ENCODE peak calls at places on chromosomes 13 and 19, in eight cellular contexts. L, P, Y, U, Z, C, A and Q are unnamed samples. For H3K27me3, the result is how much of the 10 kb centered on the place peaks cover.

GRCh38 chr13:40611635-40612422 is 54.6 kb downstream of the FOXO1 start:
- DNase-seq in L (no peak), P (no peak), Y (no peak), U (no peak), Z (peak), C (no peak), A (no peak), Q (no peak)

GRCh38 chr19:43470288-43470687 is 4.9 kb upstream of the LYPD3 start:
- DNase-seq in L (peak), P (no peak), Y (no peak), U (peak), Z (peak), C (peak), A (peak), Q (no peak)

GRCh38 chr13:98575009-98575866 is 1.7 kb downstream of the STK24 start:
- DNase-seq in L (peak), P (no peak), Y (no peak), U (no peak), Z (no peak), C (no peak), A (peak), Q (peak)

GRCh38 chr13:75091707-75092106 is 390.3 kb downstream of the TBC1D4 start:
- DNase-seq in L (no peak), P (no peak), Y (no peak), U (no peak), Z (peak), C (no peak), A (no peak), Q (no peak)

GRCh38 chr13:79393564-79394249 is 12.3 kb downstream of the RBM26 start:
- DNase-seq in L (no peak), P (no peak), Y (no peak), U (peak), Z (peak), C (peak), A (no peak), Q (peak)

GRCh38 chr19:15227261-15227660 is 5.0 kb downstream of the EPHX3 start:
- DNase-seq in L (no peak), P (no peak), Y (no peak), U (no peak), Z (no peak), C (no peak), A (no peak), Q (no peak)

GRCh38 chr13:48066310-48066989 is 28.5 kb downstream of the MED4 start:
- DNase-seq in L (peak), P (no peak), Y (no peak), U (no peak), Z (no peak), C (peak), A (no peak), Q (peak)

GRCh38 chr19:50703915-50704548 is 15.6 kb downstream of the SHANK1 start:
- DNase-seq in L (no peak), P (peak), Y (no peak), U (no peak), Z (peak), C (no peak), A (no peak), Q (peak)

GRCh38 chr19:41225238-41226052 is 6.4 kb downstream of the AXL start:
- DNase-seq in L (peak), P (peak), Y (peak), U (peak), Z (no peak), C (peak), A (peak), Q (peak)

GRCh38 chr19:7862413-7862951 is 11.7 kb downstream of the PRR36 start:
- DNase-seq in L (peak), P (peak), Y (peak), U (peak), Z (peak), C (peak), A (peak), Q (peak)

GRCh38 chr19:16442386-16443276 is 29.1 kb downstream of the EPS15L1 start:
- DNase-seq in L (no peak), P (no peak), Y (peak), U (no peak), Z (no peak), C (no peak), A (no peak), Q (peak)

GRCh38 chr19:47433121-47433520 is 13.8 kb upstream of the MEIS3 start:
- DNase-seq in L (no peak), P (no peak), Y (no peak), U (no peak), Z (no peak), C (no peak), A (no peak), Q (no peak)

GRCh38 chr19:42140125-42140754 is 8.0 kb upstream of the POU2F2 start:
- DNase-seq in L (peak), P (peak), Y (peak), U (no peak), Z (peak), C (no peak), A (peak), Q (peak)

GRCh38 chr19:11699931-11700794 is 38.6 kb downstream of the ZNF823 start:
- DNase-seq in L (peak), P (no peak), Y (no peak), U (no peak), Z (peak), C (no peak), A (peak), Q (peak)

GRCh38 chr13:66367356-66367755 is 862.8 kb downstream of the PCDH9 start:
- DNase-seq in L (no peak), P (no peak), Y (no peak), U (no peak), Z (no peak), C (no peak), A (peak), Q (no peak)

GRCh38 chr13:50643055-50643454 is 200.4 kb downstream of the DLEU7 start:
- DNase-seq in L (no peak), P (no peak), Y (no peak), U (no peak), Z (no peak), C (no peak), A (no peak), Q (no peak)

GRCh38 chr19:42052241-42052863 is 17.7 kb downstream of the GRIK5 start:
- DNase-seq in L (no peak), P (no peak), Y (no peak), U (no peak), Z (no peak), C (no peak), A (no peak), Q (no peak)

GRCh38 chr19:30785728-30786127 is 413.5 kb downstream of the ZNF536 start:
- DNase-seq in L (no peak), P (no peak), Y (no peak), U (no peak), Z (no peak), C (no peak), A (no peak), Q (no peak)

GRCh38 chr13:73971481-73971880 is 162.7 kb downstream of the KLF12 start:
- DNase-seq in L (peak), P (no peak), Y (no peak), U (no peak), Z (no peak), C (no peak), A (no peak), Q (no peak)

GRCh38 chr19:35633727-35634440 is 5.0 kb downstream of the RBM42 start:
- DNase-seq in L (no peak), P (no peak), Y (no peak), U (no peak), Z (no peak), C (no peak), A (no peak), Q (no peak)

GRCh38 chr13:40994581-40995230 is 24.4 kb downstream of the ELF1 start:
- DNase-seq in L (no peak), P (no peak), Y (no peak), U (no peak), Z (no peak), C (no peak), A (no peak), Q (no peak)

GRCh38 chr19:48393559-48394330 is at the start of gene GRIN2D:
- DNase-seq in L (peak), P (peak), Y (no peak), U (no peak), Z (peak), C (peak), A (peak), Q (peak)

GRCh38 chr13:113639661-113640262 is 18.2 kb downstream of the ATP4B start:
- DNase-seq in L (no peak), P (no peak), Y (no peak), U (no peak), Z (peak), C (no peak), A (no peak), Q (no peak)

GRCh38 chr19:39247701-39248664 is 673 bp downstream of the IFNL4 start:
- DNase-seq in L (no peak), P (peak), Y (no peak), U (no peak), Z (peak), C (no peak), A (peak), Q (no peak)

GRCh38 chr19:6222884-6223283 is 56.9 kb downstream of the MLLT1 start:
- DNase-seq in L (no peak), P (no peak), Y (no peak), U (no peak), Z (no peak), C (no peak), A (no peak), Q (no peak)

GRCh38 chr13:75263741-75264407 is 218.1 kb downstream of the TBC1D4 start:
- DNase-seq in L (peak), P (no peak), Y (no peak), U (no peak), Z (no peak), C (no peak), A (peak), Q (no peak)

GRCh38 chr13:50951366-50951765 is 41.8 kb downstream of the RNASEH2B start:
- DNase-seq in L (peak), P (no peak), Y (no peak), U (no peak), Z (no peak), C (no peak), A (no peak), Q (no peak)

GRCh38 chr13:97975280-97975850 is 21.9 kb downstream of the IPO5 start:
- DNase-seq in L (no peak), P (no peak), Y (no peak), U (no peak), Z (no peak), C (no peak), A (no peak), Q (no peak)

GRCh38 chr13:31421756-31422155 is 222.0 kb downstream of the B3GLCT start:
- DNase-seq in L (no peak), P (no peak), Y (no peak), U (no peak), Z (no peak), C (no peak), A (peak), Q (no peak)

GRCh38 chr13:77599351-77599750 is 63.8 kb downstream of the SCEL start:
- DNase-seq in L (no peak), P (no peak), Y (no peak), U (no peak), Z (no peak), C (no peak), A (no peak), Q (peak)

GRCh38 chr19:45173816-45174215 is 4.2 kb downstream of the TRAPPC6A start:
- DNase-seq in L (peak), P (no peak), Y (no peak), U (no peak), Z (no peak), C (no peak), A (no peak), Q (no peak)

GRCh38 chr13:111912453-111912866 is 154.5 kb upstream of the SOX1 start:
- DNase-seq in L (no peak), P (peak), Y (peak), U (no peak), Z (peak), C (no peak), A (no peak), Q (no peak)

GRCh38 chr19:46704379-46705076 is 12.4 kb downstream of the PRKD2 start:
- DNase-seq in L (peak), P (peak), Y (peak), U (peak), Z (peak), C (peak), A (peak), Q (peak)

GRCh38 chr19:45823182-45823581 is 8.1 kb upstream of the RSPH6A start:
- DNase-seq in L (no peak), P (no peak), Y (no peak), U (no peak), Z (no peak), C (no peak), A (no peak), Q (no peak)

GRCh38 chr19:16541526-16542044 is 652 bp downstream of the CHERP start:
- DNase-seq in L (no peak), P (no peak), Y (no peak), U (no peak), Z (peak), C (no peak), A (no peak), Q (no peak)

GRCh38 chr13:50740052-50740741 is 103.3 kb downstream of the DLEU7 start:
- DNase-seq in L (peak), P (no peak), Y (no peak), U (no peak), Z (no peak), C (no peak), A (peak), Q (no peak)

GRCh38 chr13:104571161-104571889 is 1505.1 kb upstream of the SLC10A2 start:
- DNase-seq in L (peak), P (peak), Y (peak), U (no peak), Z (peak), C (no peak), A (peak), Q (no peak)

GRCh38 chr19:13037718-13038117 is 42.4 kb downstream of the NFIX start:
- DNase-seq in L (no peak), P (no peak), Y (no peak), U (no peak), Z (no peak), C (no peak), A (no peak), Q (no peak)

DNA sequence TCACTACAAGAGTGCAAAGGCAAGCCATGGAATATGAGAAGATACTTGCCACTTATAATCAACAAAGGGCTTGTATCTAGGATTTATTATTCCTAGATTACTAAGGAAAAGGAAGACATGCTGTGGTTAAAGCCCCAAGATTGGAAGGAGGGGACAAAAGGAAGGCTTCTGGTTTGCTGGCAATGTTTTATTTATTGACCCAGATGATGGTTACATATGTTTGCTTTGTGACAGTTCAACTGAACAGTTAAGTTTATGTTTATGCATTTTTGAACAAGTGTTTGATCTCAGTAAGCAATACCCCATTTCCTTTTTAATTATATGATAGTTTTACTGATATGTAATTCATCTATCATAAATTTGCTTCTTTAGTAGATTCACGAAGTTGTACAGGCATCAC is 40.3 kb downstream of the CDADC1 start:
- DNase-seq in L (no peak), P (no peak), Y (no peak), U (no peak), Z (no peak), C (no peak), A (no peak), Q (no peak)
- H3K27me3 ChIP-seq in L (under half), P (under half), Y (under half), U (under half), Z (under half), C (under half), A (under half), Q (under half)

DNA sequence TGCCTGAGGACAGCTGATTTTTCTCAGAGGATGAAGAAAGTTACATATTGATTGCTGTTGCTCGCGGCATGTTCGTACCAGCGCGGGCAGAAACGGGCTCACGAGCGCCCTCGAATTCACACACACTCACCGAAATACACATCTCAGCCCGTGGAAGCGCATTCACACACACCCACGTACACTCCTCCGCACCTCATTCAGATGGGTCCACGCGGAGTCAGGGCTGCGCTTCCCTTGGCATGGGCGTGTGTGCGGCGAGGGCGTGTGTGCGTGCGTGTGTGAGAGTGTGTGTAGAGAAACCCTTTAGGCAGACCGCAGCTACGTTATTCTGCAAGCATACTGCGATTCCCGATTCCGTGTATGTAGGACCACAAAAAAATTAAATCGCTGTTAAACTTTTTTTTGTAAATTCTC is 2.1 kb upstream of the PCDH17 start:
- DNase-seq in L (peak), P (no peak), Y (peak), U (no peak), Z (no peak), C (no peak), A (peak), Q (no peak)
- H3K27me3 ChIP-seq in L (under half), P (under half), Y (under half), U (under half), Z (half or more), C (under half), A (half or more), Q (under half)

DNA sequence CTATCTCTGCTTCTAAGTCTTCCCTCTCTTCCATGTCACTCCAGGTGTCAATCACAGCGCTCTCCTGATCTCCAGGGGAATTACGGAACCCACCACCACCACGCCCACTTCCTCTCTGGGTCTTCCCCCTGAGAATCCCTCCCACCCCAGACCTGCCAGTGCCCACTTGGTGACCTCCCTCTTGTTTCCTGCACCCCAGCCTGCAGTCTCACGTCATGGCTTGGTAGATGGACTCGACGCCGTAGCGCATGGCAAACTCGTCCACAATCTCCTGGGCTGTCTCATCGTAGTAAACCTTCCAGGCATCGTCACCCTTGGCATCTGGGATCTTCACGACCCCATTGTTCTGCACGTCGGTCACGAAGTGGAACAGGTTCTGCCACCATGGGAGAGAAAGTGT is 47.0 kb downstream of the UNC13A start:
- DNase-seq in L (no peak), P (no peak), Y (no peak), U (no peak), Z (no peak), C (no peak), A (no peak), Q (no peak)
- H3K27me3 ChIP-seq in L (under half), P (under half), Y (under half), U (under half), Z (under half), C (under half), A (under half), Q (under half)

GRCh38 chr19:33300016-33300981 is 2.0 kb downstream of the CEBPA start:
- DNase-seq in L (no peak), P (no peak), Y (peak), U (no peak), Z (no peak), C (no peak), A (no peak), Q (no peak)
- H3K27me3 ChIP-seq in L (under half), P (under half), Y (under half), U (under half), Z (under half), C (under half), A (under half), Q (under half)

GRCh38 chr19:29596080-29596479 is 10.0 kb upstream of the POP4 start:
- DNase-seq in L (no peak), P (no peak), Y (no peak), U (no peak), Z (no peak), C (no peak), A (no peak), Q (no peak)
- H3K27me3 ChIP-seq in L (under half), P (under half), Y (under half), U (under half), Z (under half), C (under half), A (half or more), Q (under half)

GRCh38 chr19:3056454-3057016 is 5.8 kb downstream of the TLE5 start:
- DNase-seq in L (no peak), P (no peak), Y (no peak), U (no peak), Z (peak), C (no peak), A (no peak), Q (no peak)
- H3K27me3 ChIP-seq in L (under half), P (under half), Y (under half), U (under half), Z (under half), C (under half), A (under half), Q (under half)